ENCODE peak calls at places on chromosome 5, in eight cellular contexts. V is T-helper 22 cell; D is activated CD8-positive, alpha-beta memory T cell treated with anti-CD3 and anti-CD28 coated beads for 24 hours; G is aorta; E is NAMALWA; U is effector memory CD8-positive, alpha-beta T cell; X is type B pancreatic cell; W is COR-L47. J is an unnamed sample.

GRCh38 chr5:142896325-142897007 is 126.3 kb downstream of the ARHGAP26 start:
- DNase-seq in D (no peak), E (no peak), V (no peak), U (no peak), G (no peak), X (no peak), W (no peak), J (no peak)

GRCh38 chr5:168603776-168604175 is 24.6 kb upstream of the PANK3 start:
- DNase-seq in V (no peak), D (no peak), E (no peak), U (no peak), X (no peak), W (no peak), G (no peak), J (no peak)

GRCh38 chr5:41181691-41182564 is 31.4 kb downstream of the C6 start:
- DNase-seq in E (no peak), V (no peak), X (no peak), G (no peak), D (no peak), W (no peak), U (no peak), J (no peak)

GRCh38 chr5:62645223-62645622 is 66.6 kb downstream of the LRRC70 start:
- DNase-seq in V (no peak), X (no peak), D (no peak), U (no peak), E (no peak), G (no peak), W (no peak), J (no peak)

GRCh38 chr5:110817437-110817836 is 78.6 kb downstream of the SLC25A46 start:
- DNase-seq in E (no peak), D (no peak), X (no peak), W (no peak), U (no peak), G (no peak), V (no peak), J (no peak)

GRCh38 chr5:10467281-10468198 is 25.9 kb downstream of the ROPN1L start:
- DNase-seq in E (no peak), X (no peak), G (no peak), W (no peak), V (no peak), U (no peak), D (no peak), J (no peak)

GRCh38 chr5:176737001-176737745 is 73.2 kb upstream of the UNC5A start:
- DNase-seq in X (peak), V (no peak), U (no peak), E (no peak), D (peak), G (peak), W (no peak), J (no peak)

GRCh38 chr5:89668821-89669220 is 740.7 kb downstream of the CETN3 start:
- DNase-seq in U (no peak), G (no peak), W (no peak), D (no peak), X (no peak), E (no peak), V (no peak), J (no peak)

GRCh38 chr5:157900644-157901043 is 41.7 kb upstream of the CLINT1 start:
- DNase-seq in E (peak), V (no peak), D (no peak), X (no peak), W (peak), U (no peak), G (no peak), J (peak)

J was measured in OCI-LY7.